ENCODE peak calls at places on chromosome 9, in six cellular contexts. One of them, this sample, is unnamed.

GRCh38 chr9:5671711-5672353 is 42.9 kb downstream of the RIC1 start:
- DNase-seq in NCI-H2029 treated with DMSO at 0.1 percent for 48 hours: no peak
- DNase-seq in activated naive CD4-positive, alpha-beta T cell treated with Interleukin-2 at 50 U/mL for 16 hours: no peak
- DNase-seq in Caki2: no peak
- DNase-seq in activated naive CD8-positive, alpha-beta T cell treated with anti-CD3 and anti-CD28 coated beads, Interleukin-2, amount 50 U/mL, for 24 hours: no peak
- DNase-seq in T follicular helper cell: peak; percentile 22
- DNase-seq in this sample: no peak

GRCh38 chr9:4077499-4078102 is 222.3 kb downstream of the GLIS3 start:
- DNase-seq in activated naive CD8-positive, alpha-beta T cell treated with anti-CD3 and anti-CD28 coated beads, Interleukin-2, amount 50 U/mL, for 24 hours: peak; percentile 60
- DNase-seq in activated naive CD4-positive, alpha-beta T cell treated with Interleukin-2 at 50 U/mL for 16 hours: peak; percentile 22
- DNase-seq in NCI-H2029 treated with DMSO at 0.1 percent for 48 hours: peak; percentile 3
- DNase-seq in Caki2: peak; percentile 68
- DNase-seq in T follicular helper cell: peak; percentile 2
- DNase-seq in this sample: peak; percentile 60

GRCh38 chr9:110157812-110158629 is 49.9 kb downstream of the C9orf152 start:
- DNase-seq in activated naive CD4-positive, alpha-beta T cell treated with Interleukin-2 at 50 U/mL for 16 hours: no peak
- DNase-seq in activated naive CD8-positive, alpha-beta T cell treated with anti-CD3 and anti-CD28 coated beads, Interleukin-2, amount 50 U/mL, for 24 hours: no peak
- DNase-seq in NCI-H2029 treated with DMSO at 0.1 percent for 48 hours: peak; percentile 40
- DNase-seq in T follicular helper cell: no peak
- DNase-seq in Caki2: no peak
- DNase-seq in this sample: no peak

GRCh38 chr9:106286249-106286648 is 576.7 kb upstream of the ZNF462 start:
- DNase-seq in activated naive CD4-positive, alpha-beta T cell treated with Interleukin-2 at 50 U/mL for 16 hours: no peak
- DNase-seq in activated naive CD8-positive, alpha-beta T cell treated with anti-CD3 and anti-CD28 coated beads, Interleukin-2, amount 50 U/mL, for 24 hours: no peak
- DNase-seq in Caki2: no peak
- DNase-seq in NCI-H2029 treated with DMSO at 0.1 percent for 48 hours: no peak
- DNase-seq in T follicular helper cell: no peak
- DNase-seq in this sample: no peak

GRCh38 chr9:124855944-124856773 is 2.9 kb downstream of the WDR38 start:
- DNase-seq in NCI-H2029 treated with DMSO at 0.1 percent for 48 hours: no peak
- DNase-seq in Caki2: peak; percentile 27
- DNase-seq in activated naive CD8-positive, alpha-beta T cell treated with anti-CD3 and anti-CD28 coated beads, Interleukin-2, amount 50 U/mL, for 24 hours: peak; percentile 42
- DNase-seq in T follicular helper cell: no peak
- DNase-seq in activated naive CD4-positive, alpha-beta T cell treated with Interleukin-2 at 50 U/mL for 16 hours: peak; percentile 26
- DNase-seq in this sample: peak; percentile 60

GRCh38 chr9:105475302-105475701 is 27.5 kb downstream of the FSD1L start:
- DNase-seq in activated naive CD4-positive, alpha-beta T cell treated with Interleukin-2 at 50 U/mL for 16 hours: no peak
- DNase-seq in activated naive CD8-positive, alpha-beta T cell treated with anti-CD3 and anti-CD28 coated beads, Interleukin-2, amount 50 U/mL, for 24 hours: no peak
- DNase-seq in T follicular helper cell: no peak
- DNase-seq in Caki2: no peak
- DNase-seq in NCI-H2029 treated with DMSO at 0.1 percent for 48 hours: no peak
- DNase-seq in this sample: no peak

GRCh38 chr9:116605904-116606341 is 81.2 kb upstream of the TRIM32 start:
- DNase-seq in Caki2: no peak
- DNase-seq in NCI-H2029 treated with DMSO at 0.1 percent for 48 hours: no peak
- DNase-seq in activated naive CD4-positive, alpha-beta T cell treated with Interleukin-2 at 50 U/mL for 16 hours: no peak
- DNase-seq in T follicular helper cell: no peak
- DNase-seq in activated naive CD8-positive, alpha-beta T cell treated with anti-CD3 and anti-CD28 coated beads, Interleukin-2, amount 50 U/mL, for 24 hours: no peak
- DNase-seq in this sample: no peak

GRCh38 chr9:102521097-102521755 is 473.9 kb upstream of the CYLC2 start:
- DNase-seq in activated naive CD4-positive, alpha-beta T cell treated with Interleukin-2 at 50 U/mL for 16 hours: no peak
- DNase-seq in NCI-H2029 treated with DMSO at 0.1 percent for 48 hours: no peak
- DNase-seq in activated naive CD8-positive, alpha-beta T cell treated with anti-CD3 and anti-CD28 coated beads, Interleukin-2, amount 50 U/mL, for 24 hours: no peak
- DNase-seq in Caki2: no peak
- DNase-seq in T follicular helper cell: no peak
- DNase-seq in this sample: no peak

GRCh38 chr9:16262467-16263261 is 607.8 kb downstream of the BNC2 start:
- DNase-seq in T follicular helper cell: no peak
- DNase-seq in activated naive CD8-positive, alpha-beta T cell treated with anti-CD3 and anti-CD28 coated beads, Interleukin-2, amount 50 U/mL, for 24 hours: no peak
- DNase-seq in activated naive CD4-positive, alpha-beta T cell treated with Interleukin-2 at 50 U/mL for 16 hours: no peak
- DNase-seq in NCI-H2029 treated with DMSO at 0.1 percent for 48 hours: no peak
- DNase-seq in Caki2: peak; percentile 37
- DNase-seq in this sample: no peak

GRCh38 chr9:126016579-126017290 is 269.6 kb downstream of the PBX3 start:
- DNase-seq in activated naive CD4-positive, alpha-beta T cell treated with Interleukin-2 at 50 U/mL for 16 hours: no peak
- DNase-seq in NCI-H2029 treated with DMSO at 0.1 percent for 48 hours: no peak
- DNase-seq in T follicular helper cell: no peak
- DNase-seq in activated naive CD8-positive, alpha-beta T cell treated with anti-CD3 and anti-CD28 coated beads, Interleukin-2, amount 50 U/mL, for 24 hours: no peak
- DNase-seq in Caki2: no peak
- DNase-seq in this sample: no peak

This sample was measured in activated T-cell treated with anti-CD3 and anti-CD28 coated beads, Interleukin-2, amount 50 U/mL, for 24 hours.